ENCODE peak calls at places on chromosome 16, in six cellular contexts. Y, M, N, C, T and F are unnamed samples.

GRCh38 chr16:25679468-25680010 is 12.2 kb upstream of the HS3ST4 start:
- DNase-seq in M (no peak), Y (no peak), N (no peak), C (no peak), T (no peak), F (no peak)

GRCh38 chr16:68644715-68645493 is at the start of gene CDH3:
- DNase-seq in C (peak), Y (no peak), N (peak), M (peak), T (peak), F (no peak)

GRCh38 chr16:61653544-61653943 is 382.7 kb downstream of the CDH8 start:
- DNase-seq in C (no peak), Y (no peak), M (no peak), T (no peak), N (no peak), F (no peak)

GRCh38 chr16:7596285-7596684 is 263.6 kb downstream of the RBFOX1 start:
- DNase-seq in Y (no peak), C (no peak), T (no peak), N (no peak), M (no peak), F (no peak)

GRCh38 chr16:87963400-87963799 is 12.2 kb downstream of the BANP start:
- DNase-seq in N (no peak), T (no peak), Y (peak), M (no peak), C (no peak), F (peak)

GRCh38 chr16:69073181-69073669 is 32.2 kb upstream of the HAS3 start:
- DNase-seq in T (peak), M (peak), Y (peak), N (no peak), C (no peak), F (no peak)

GRCh38 chr16:30741461-30741914 is 6.7 kb upstream of the PHKG2 start:
- DNase-seq in Y (peak), M (peak), T (peak), N (no peak), C (peak), F (no peak)

GRCh38 chr16:86962259-86962658 is 354.9 kb downstream of the C16orf95 start:
- DNase-seq in N (no peak), Y (no peak), C (no peak), T (no peak), M (no peak), F (no peak)

GRCh38 chr16:52547001-52547833 is at the start of gene TOX3:
- DNase-seq in Y (no peak), M (no peak), T (peak), N (peak), C (peak), F (no peak)

GRCh38 chr16:80303691-80304090 is 237.1 kb upstream of the DYNLRB2 start:
- DNase-seq in M (no peak), Y (no peak), C (no peak), N (no peak), T (no peak), F (no peak)

GRCh38 chr16:58243528-58244004 is 45.7 kb upstream of the CSNK2A2 start:
- DNase-seq in T (peak), M (no peak), C (peak), N (peak), Y (no peak), F (no peak)

GRCh38 chr16:83802135-83802534 is 5.6 kb upstream of the HSBP1 start:
- DNase-seq in T (peak), C (no peak), M (no peak), Y (peak), N (no peak), F (no peak)

GRCh38 chr16:80852261-80852872 is 48.0 kb upstream of the CDYL2 start:
- DNase-seq in C (peak), Y (peak), N (peak), M (no peak), T (peak), F (no peak)

GRCh38 chr16:27792486-27793275 is 242.7 kb downstream of the KATNIP start:
- DNase-seq in N (no peak), C (no peak), T (no peak), Y (peak), M (no peak), F (no peak)

GRCh38 chr16:78676351-78676750 is 576.9 kb downstream of the WWOX start:
- DNase-seq in M (no peak), C (no peak), T (no peak), N (no peak), Y (no peak), F (no peak)

GRCh38 chr16:77683845-77684526 is 38.3 kb upstream of the NUDT7 start:
- DNase-seq in C (no peak), M (no peak), N (no peak), T (no peak), Y (no peak), F (no peak)

GRCh38 chr16:29680180-29680598 is 1.2 kb downstream of the QPRT start:
- DNase-seq in T (peak), C (no peak), Y (no peak), N (no peak), M (no peak), F (no peak)

GRCh38 chr16:73202176-73202729 is 154.3 kb upstream of the ZFHX3 start:
- DNase-seq in Y (peak), C (no peak), N (no peak), T (no peak), M (no peak), F (no peak)

GRCh38 chr16:1771072-1771863 is at the start of gene NME3:
- DNase-seq in M (peak), N (peak), C (peak), T (peak), Y (peak), F (peak)

GRCh38 chr16:546909-547770 is 13.1 kb upstream of the PRR35 start:
- DNase-seq in C (peak), N (peak), M (peak), Y (peak), T (no peak), F (no peak)

GRCh38 chr16:85821441-85821901 is 22.0 kb downstream of the COX4I1 start:
- DNase-seq in N (peak), M (peak), Y (peak), T (peak), C (peak), F (peak)

GRCh38 chr16:30602595-30603277 is 7.5 kb downstream of the ZNF689 start:
- DNase-seq in M (no peak), T (no peak), C (no peak), Y (peak), N (no peak), F (peak)

GRCh38 chr16:2015117-2015946 is 4.3 kb upstream of the NPW start:
- DNase-seq in Y (peak), T (peak), C (no peak), M (no peak), N (no peak), F (no peak)

GRCh38 chr16:87127061-87127765 is 190.0 kb downstream of the C16orf95 start:
- DNase-seq in C (no peak), Y (peak), N (no peak), M (no peak), T (no peak), F (no peak)

GRCh38 chr16:13529193-13529982 is 390.6 kb upstream of the ERCC4 start:
- DNase-seq in C (no peak), M (no peak), Y (no peak), T (no peak), N (no peak), F (no peak)

GRCh38 chr16:88739139-88739974 is 33.1 kb downstream of the CTU2 start:
- DNase-seq in N (no peak), T (no peak), M (no peak), C (no peak), Y (no peak), F (no peak)

GRCh38 chr16:86476956-86477530 is 33.3 kb upstream of the FOXF1 start:
- DNase-seq in C (no peak), T (no peak), N (no peak), M (no peak), Y (peak), F (no peak)

GRCh38 chr16:87550510-87550961 is 51.8 kb upstream of the JPH3 start:
- DNase-seq in N (peak), C (peak), Y (no peak), M (no peak), T (peak), F (no peak)

GRCh38 chr16:77414752-77415231 is 20.0 kb downstream of the ADAMTS18 start:
- DNase-seq in Y (peak), C (no peak), N (no peak), M (no peak), T (no peak), F (no peak)

DNA sequence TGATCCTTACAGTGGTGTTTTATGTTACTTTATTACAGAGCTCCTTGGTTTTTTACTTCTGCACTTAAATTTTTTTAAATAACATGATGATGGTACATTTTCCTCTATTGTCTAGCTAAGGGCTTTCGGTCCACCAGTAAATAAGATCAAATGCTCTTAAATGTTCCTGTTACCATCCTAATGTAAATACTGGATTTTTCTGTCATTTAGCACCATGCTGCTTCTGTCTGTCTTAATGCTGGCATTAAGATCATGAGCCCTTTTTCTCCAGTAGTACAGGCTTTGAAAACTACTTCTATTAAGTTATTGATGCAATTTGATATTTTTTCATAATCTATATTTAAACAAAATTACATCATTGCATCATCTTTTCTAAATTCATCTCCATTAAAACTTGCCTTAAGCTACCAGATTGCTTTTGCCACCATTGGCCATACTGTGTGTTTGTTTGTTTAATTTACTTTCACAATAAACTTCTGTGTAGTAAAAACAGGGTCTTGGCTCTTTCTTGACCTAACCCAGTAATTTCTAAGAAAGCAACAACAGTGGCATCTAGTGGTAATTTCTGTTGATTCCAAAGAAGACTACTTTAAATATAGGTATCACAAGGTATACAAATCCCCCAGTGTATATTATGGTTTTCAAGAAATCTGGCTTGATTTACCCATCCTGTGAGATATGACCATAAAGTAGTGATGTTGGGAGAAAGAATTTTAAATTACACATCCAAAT is 9.0 kb upstream of the PHAF1 start:
- DNase-seq in Y (peak), M (no peak), C (no peak), T (no peak), N (peak), F (no peak)
- TF ChIP-seq CTCF in Y (peak), M (no peak), C (peak), T (no peak), N (no peak), F (no peak)

GRCh38 chr16:3149630-3150345 is 15.0 kb downstream of the ZNF213 start:
- DNase-seq in C (peak), T (peak), Y (peak), N (peak), M (peak), F (no peak)
- TF ChIP-seq CTCF in C (peak), T (peak), Y (peak), N (peak), M (peak), F (peak)

GRCh38 chr16:11318817-11319216 is 26.4 kb upstream of the RMI2 start:
- DNase-seq in C (no peak), M (no peak), T (no peak), Y (no peak), N (no peak), F (no peak)
- TF ChIP-seq CTCF in C (no peak), M (no peak), T (no peak), Y (no peak), N (no peak), F (no peak)

DNA sequence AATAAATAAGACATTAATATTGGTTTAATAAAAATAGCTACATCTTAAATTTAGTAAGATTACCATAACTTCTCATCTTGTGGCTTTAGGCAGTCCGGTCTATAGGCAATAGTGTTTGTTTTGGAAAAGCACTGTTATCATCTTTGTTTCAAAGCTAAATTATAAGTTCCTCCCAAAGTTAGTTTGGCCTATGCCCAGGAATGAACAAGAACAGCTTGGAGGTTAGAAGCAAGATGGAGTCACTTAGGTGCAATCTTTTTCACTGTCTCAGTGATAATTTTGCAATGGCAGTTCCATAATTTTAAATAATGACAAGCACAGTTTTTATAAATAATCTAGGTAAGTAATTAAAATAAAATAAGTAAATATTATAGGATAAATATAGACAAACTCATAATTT is 6.0 kb upstream of the LDHD start:
- DNase-seq in N (no peak), T (no peak), M (no peak), Y (no peak), C (no peak), F (no peak)
- TF ChIP-seq CTCF in N (no peak), T (no peak), M (no peak), Y (no peak), C (no peak), F (no peak)

DNA sequence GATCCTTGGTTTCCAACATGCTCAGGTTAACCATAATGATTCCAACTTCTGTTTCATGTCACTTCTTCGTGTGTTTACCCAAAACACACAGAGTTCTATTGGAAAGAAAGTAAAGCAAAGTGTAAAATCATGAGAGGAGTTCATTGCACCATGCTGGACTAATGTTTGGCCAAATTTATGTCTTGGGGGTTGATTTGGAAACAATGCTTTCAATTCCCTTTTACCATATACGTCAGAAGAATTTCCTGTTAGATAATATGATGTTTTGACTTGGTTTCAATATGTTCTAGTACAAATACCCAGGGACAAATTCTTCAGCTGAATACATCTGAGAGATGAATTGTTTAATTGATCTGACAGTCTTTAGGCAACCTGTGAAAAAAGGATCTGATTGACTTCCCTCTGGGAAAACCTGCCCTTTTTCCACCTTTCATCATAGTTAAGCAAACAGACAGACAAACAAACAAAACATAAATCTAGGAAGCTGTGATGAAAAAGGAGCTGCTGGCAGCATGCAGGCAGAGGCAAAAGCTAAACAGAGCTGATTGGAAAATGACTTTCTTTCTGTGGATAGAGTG is 26.0 kb upstream of the MPHOSPH6 start:
- DNase-seq in C (no peak), T (no peak), N (no peak), Y (peak), M (no peak), F (no peak)
- TF ChIP-seq CTCF in C (no peak), T (no peak), N (no peak), Y (no peak), M (no peak), F (no peak)